ENCODE peak calls at places on chromosomes 2 and 18, in six cellular contexts. One of them, this sample, is unnamed.

GRCh38 chr2:71466301-71467179 is 13.2 kb downstream of the DYSF start:
- DNase-seq in psoas muscle: peak; percentile 60
- DNase-seq in uterus: no peak
- DNase-seq in body of pancreas: peak; percentile 34
- DNase-seq in lower lobe of right lung: peak; percentile 56
- DNase-seq in PC-3: peak; percentile 64
- DNase-seq in this sample: no peak

GRCh38 chr2:159072795-159073194 is 104.4 kb downstream of the TANC1 start:
- DNase-seq in lower lobe of right lung: no peak
- DNase-seq in psoas muscle: no peak
- DNase-seq in body of pancreas: no peak
- DNase-seq in PC-3: peak; percentile 59
- DNase-seq in uterus: no peak
- DNase-seq in this sample: no peak

GRCh38 chr2:37561615-37562569 is 109.5 kb downstream of the CDC42EP3 start:
- DNase-seq in uterus: no peak
- DNase-seq in PC-3: peak; percentile 96
- DNase-seq in body of pancreas: no peak
- DNase-seq in psoas muscle: no peak
- DNase-seq in lower lobe of right lung: no peak
- DNase-seq in this sample: peak; percentile 44

GRCh38 chr2:192030289-192030688 is 164.4 kb downstream of the TMEFF2 start:
- DNase-seq in uterus: no peak
- DNase-seq in lower lobe of right lung: no peak
- DNase-seq in body of pancreas: no peak
- DNase-seq in PC-3: no peak
- DNase-seq in psoas muscle: no peak
- DNase-seq in this sample: no peak

GRCh38 chr2:232533944-232534710 is 5.4 kb upstream of the CHRNG start:
- DNase-seq in PC-3: no peak
- DNase-seq in body of pancreas: no peak
- DNase-seq in lower lobe of right lung: peak; percentile 36
- DNase-seq in uterus: no peak
- DNase-seq in psoas muscle: no peak
- DNase-seq in this sample: no peak

GRCh38 chr2:187453078-187453641 is 5.1 kb upstream of the CALCRL start:
- DNase-seq in lower lobe of right lung: no peak
- DNase-seq in psoas muscle: no peak
- DNase-seq in PC-3: peak; percentile 50
- DNase-seq in uterus: no peak
- DNase-seq in body of pancreas: no peak
- DNase-seq in this sample: no peak

GRCh38 chr18:6627621-6628020 is 101.9 kb upstream of the ARHGAP28 start:
- DNase-seq in PC-3: no peak
- DNase-seq in body of pancreas: no peak
- DNase-seq in lower lobe of right lung: no peak
- DNase-seq in uterus: no peak
- DNase-seq in psoas muscle: no peak
- DNase-seq in this sample: no peak

GRCh38 chr2:240121190-240121589 is 14.9 kb downstream of the COPS9 start:
- DNase-seq in uterus: no peak
- DNase-seq in PC-3: no peak
- DNase-seq in lower lobe of right lung: no peak
- DNase-seq in psoas muscle: no peak
- DNase-seq in body of pancreas: no peak
- DNase-seq in this sample: no peak

GRCh38 chr18:74546751-74547530 is 12.6 kb downstream of the CNDP1 start:
- DNase-seq in uterus: peak; percentile 22
- DNase-seq in PC-3: peak; percentile 46
- DNase-seq in lower lobe of right lung: no peak
- DNase-seq in body of pancreas: peak; percentile 22
- DNase-seq in psoas muscle: peak; percentile 37
- DNase-seq in this sample: no peak

GRCh38 chr2:17518212-17519154 is at the start of gene RAD51AP2:
- DNase-seq in lower lobe of right lung: peak; percentile 78
- DNase-seq in PC-3: no peak
- DNase-seq in psoas muscle: peak; percentile 87
- DNase-seq in uterus: peak; percentile 91
- DNase-seq in body of pancreas: peak; percentile 78
- DNase-seq in this sample: peak; percentile 1

GRCh38 chr18:70216788-70217187 is 11.3 kb upstream of the RTTN start:
- DNase-seq in uterus: no peak
- DNase-seq in lower lobe of right lung: no peak
- DNase-seq in psoas muscle: no peak
- DNase-seq in body of pancreas: no peak
- DNase-seq in PC-3: no peak
- DNase-seq in this sample: no peak

GRCh38 chr2:46229134-46230063 is 67.8 kb upstream of the EPAS1 start:
- DNase-seq in uterus: no peak
- DNase-seq in psoas muscle: no peak
- DNase-seq in lower lobe of right lung: no peak
- DNase-seq in PC-3: peak; percentile 47
- DNase-seq in body of pancreas: no peak
- DNase-seq in this sample: no peak

GRCh38 chr2:226031962-226032441 is 632.5 kb downstream of the NYAP2 start:
- DNase-seq in psoas muscle: no peak
- DNase-seq in PC-3: no peak
- DNase-seq in lower lobe of right lung: no peak
- DNase-seq in body of pancreas: no peak
- DNase-seq in uterus: no peak
- DNase-seq in this sample: peak; percentile 17

GRCh38 chr2:15560404-15560987 is 638 bp downstream of the NBAS start:
- DNase-seq in body of pancreas: peak; percentile 34
- DNase-seq in PC-3: peak; percentile 20
- DNase-seq in psoas muscle: no peak
- DNase-seq in uterus: no peak
- DNase-seq in lower lobe of right lung: no peak
- DNase-seq in this sample: no peak

GRCh38 chr2:238513346-238513745 is 86.6 kb downstream of the ASB1 start:
- DNase-seq in psoas muscle: no peak
- DNase-seq in PC-3: peak; percentile 68
- DNase-seq in uterus: no peak
- DNase-seq in body of pancreas: no peak
- DNase-seq in lower lobe of right lung: peak; percentile 66
- DNase-seq in this sample: no peak

GRCh38 chr18:9070212-9070611 is 32.3 kb upstream of the NDUFV2 start:
- DNase-seq in PC-3: no peak
- DNase-seq in lower lobe of right lung: no peak
- DNase-seq in uterus: no peak
- DNase-seq in psoas muscle: no peak
- DNase-seq in body of pancreas: no peak
- DNase-seq in this sample: no peak

GRCh38 chr2:127637725-127638252 is 8.2 kb upstream of the GPR17 start:
- DNase-seq in body of pancreas: no peak
- DNase-seq in lower lobe of right lung: no peak
- DNase-seq in PC-3: peak; percentile 97
- DNase-seq in psoas muscle: peak; percentile 55
- DNase-seq in uterus: peak; percentile 52
- DNase-seq in this sample: no peak

GRCh38 chr2:60884795-60885194 is 3.4 kb downstream of the REL start:
- DNase-seq in psoas muscle: no peak
- DNase-seq in lower lobe of right lung: no peak
- DNase-seq in PC-3: no peak
- DNase-seq in body of pancreas: no peak
- DNase-seq in uterus: no peak
- DNase-seq in this sample: no peak

GRCh38 chr2:195608768-195609454 is 48.1 kb upstream of the SLC39A10 start:
- DNase-seq in PC-3: no peak
- DNase-seq in body of pancreas: no peak
- DNase-seq in lower lobe of right lung: no peak
- DNase-seq in uterus: no peak
- DNase-seq in psoas muscle: no peak
- DNase-seq in this sample: no peak

GRCh38 chr2:195613922-195614321 is 43.1 kb upstream of the SLC39A10 start:
- DNase-seq in uterus: no peak
- DNase-seq in body of pancreas: no peak
- DNase-seq in PC-3: peak; percentile 62
- DNase-seq in lower lobe of right lung: no peak
- DNase-seq in psoas muscle: no peak
- DNase-seq in this sample: peak; percentile 85

GRCh38 chr2:195610708-195611107 is 46.3 kb upstream of the SLC39A10 start:
- DNase-seq in PC-3: no peak
- DNase-seq in body of pancreas: no peak
- DNase-seq in psoas muscle: no peak
- DNase-seq in lower lobe of right lung: no peak
- DNase-seq in uterus: no peak
- DNase-seq in this sample: no peak

GRCh38 chr2:195612515-195613495 is 44.2 kb upstream of the SLC39A10 start:
- DNase-seq in PC-3: peak; percentile 67
- DNase-seq in lower lobe of right lung: no peak
- DNase-seq in psoas muscle: no peak
- DNase-seq in body of pancreas: peak; percentile 23
- DNase-seq in uterus: no peak
- DNase-seq in this sample: peak; percentile 47
- H3K4me3 ChIP-seq in PC-3: no peak overlapping the region
- H3K4me3 ChIP-seq in lower lobe of right lung: peak overlapping the region; percentile 18
- H3K4me3 ChIP-seq in psoas muscle: peak overlapping the region; percentile 33
- H3K4me3 ChIP-seq in body of pancreas: no peak overlapping the region
- H3K4me3 ChIP-seq in uterus: no peak overlapping the region
- H3K4me3 ChIP-seq in this sample: peak overlapping the region; percentile 48

GRCh38 chr2:217947341-217948316 is 55.2 kb downstream of the TNS1 start:
- DNase-seq in psoas muscle: no peak
- DNase-seq in PC-3: no peak
- DNase-seq in lower lobe of right lung: peak; percentile 53
- DNase-seq in body of pancreas: no peak
- DNase-seq in uterus: peak; percentile 11
- DNase-seq in this sample: no peak
- TF ChIP-seq CTCF in psoas muscle: no peak
- TF ChIP-seq CTCF in PC-3: peak; percentile 24
- TF ChIP-seq CTCF in lower lobe of right lung: peak; percentile 25
- TF ChIP-seq CTCF in body of pancreas: no peak
- TF ChIP-seq CTCF in uterus: no peak
- TF ChIP-seq CTCF in this sample: no peak

GRCh38 chr2:105782123-105782522 is 37.4 kb downstream of the NCK2 start:
- DNase-seq in lower lobe of right lung: no peak
- DNase-seq in body of pancreas: no peak
- DNase-seq in psoas muscle: no peak
- DNase-seq in uterus: no peak
- DNase-seq in PC-3: no peak
- DNase-seq in this sample: no peak
- H3K4me3 ChIP-seq in lower lobe of right lung: no peak overlapping the region
- H3K4me3 ChIP-seq in body of pancreas: no peak overlapping the region
- H3K4me3 ChIP-seq in psoas muscle: no peak overlapping the region
- H3K4me3 ChIP-seq in uterus: no peak overlapping the region
- H3K4me3 ChIP-seq in PC-3: no peak overlapping the region
- H3K4me3 ChIP-seq in this sample: no peak overlapping the region

GRCh38 chr2:26555246-26556133 is 77.6 kb upstream of the OTOF start:
- DNase-seq in body of pancreas: no peak
- DNase-seq in lower lobe of right lung: no peak
- DNase-seq in PC-3: peak; percentile 10
- DNase-seq in uterus: no peak
- DNase-seq in psoas muscle: no peak
- DNase-seq in this sample: no peak
- TF ChIP-seq CTCF in body of pancreas: no peak
- TF ChIP-seq CTCF in lower lobe of right lung: no peak
- TF ChIP-seq CTCF in PC-3: peak; percentile 40
- TF ChIP-seq CTCF in uterus: no peak
- TF ChIP-seq CTCF in psoas muscle: no peak
- TF ChIP-seq CTCF in this sample: no peak

This sample was measured in AG04449.